ENCODE peak calls at places on chromosomes 12 and 14, in five cellular contexts. One of them, this sample, is unnamed. For H3K9me3, the result is how much of the 10 kb centered on the place peaks cover.

GRCh38 chr14:24013654-24014514 is 25.2 kb downstream of the DHRS4L2 start:
- DNase-seq in uterus: no peak
- DNase-seq in CD4-positive, alpha-beta T cell: peak
- DNase-seq in lung: peak
- DNase-seq in CD8-positive, alpha-beta memory T cell: peak
- DNase-seq in this sample: peak

GRCh38 chr12:91704446-91704845 is 441.2 kb downstream of the BTG1 start:
- DNase-seq in uterus: no peak
- DNase-seq in CD8-positive, alpha-beta memory T cell: no peak
- DNase-seq in CD4-positive, alpha-beta T cell: no peak
- DNase-seq in lung: no peak
- DNase-seq in this sample: peak

GRCh38 chr14:92382677-92383076 is 59.7 kb downstream of the SLC24A4 start:
- DNase-seq in uterus: no peak
- DNase-seq in CD4-positive, alpha-beta T cell: no peak
- DNase-seq in lung: no peak
- DNase-seq in CD8-positive, alpha-beta memory T cell: no peak
- DNase-seq in this sample: peak

GRCh38 chr12:62379026-62379722 is 87.5 kb upstream of the MON2 start:
- DNase-seq in CD8-positive, alpha-beta memory T cell: no peak
- DNase-seq in uterus: no peak
- DNase-seq in lung: no peak
- DNase-seq in CD4-positive, alpha-beta T cell: no peak
- DNase-seq in this sample: peak

GRCh38 chr12:44697489-44697888 is 178.6 kb downstream of the NELL2 start:
- DNase-seq in CD8-positive, alpha-beta memory T cell: no peak
- DNase-seq in CD4-positive, alpha-beta T cell: no peak
- DNase-seq in uterus: no peak
- DNase-seq in lung: no peak
- DNase-seq in this sample: no peak

GRCh38 chr12:851343-851742 is 98.2 kb downstream of the RAD52 start:
- DNase-seq in CD4-positive, alpha-beta T cell: no peak
- DNase-seq in CD8-positive, alpha-beta memory T cell: no peak
- DNase-seq in lung: no peak
- DNase-seq in uterus: no peak
- DNase-seq in this sample: peak

GRCh38 chr12:119682635-119683340 is 14.9 kb downstream of the PRKAB1 start:
- DNase-seq in uterus: no peak
- DNase-seq in lung: no peak
- DNase-seq in CD4-positive, alpha-beta T cell: no peak
- DNase-seq in CD8-positive, alpha-beta memory T cell: no peak
- DNase-seq in this sample: no peak

GRCh38 chr12:13071305-13072280 is 27.4 kb downstream of the FAM234B start:
- DNase-seq in CD8-positive, alpha-beta memory T cell: no peak
- DNase-seq in uterus: no peak
- DNase-seq in CD4-positive, alpha-beta T cell: no peak
- DNase-seq in lung: no peak
- DNase-seq in this sample: no peak

GRCh38 chr14:61406670-61407069 is 85.3 kb downstream of the PRKCH start:
- DNase-seq in CD8-positive, alpha-beta memory T cell: no peak
- DNase-seq in CD4-positive, alpha-beta T cell: no peak
- DNase-seq in uterus: no peak
- DNase-seq in lung: no peak
- DNase-seq in this sample: no peak

GRCh38 chr12:102814691-102815367 is 102.2 kb downstream of the PAH start:
- DNase-seq in CD4-positive, alpha-beta T cell: no peak
- DNase-seq in lung: no peak
- DNase-seq in CD8-positive, alpha-beta memory T cell: no peak
- DNase-seq in uterus: no peak
- DNase-seq in this sample: peak

GRCh38 chr14:91108941-91109611 is 4.8 kb upstream of the DGLUCY start:
- DNase-seq in CD8-positive, alpha-beta memory T cell: no peak
- DNase-seq in CD4-positive, alpha-beta T cell: peak
- DNase-seq in uterus: no peak
- DNase-seq in lung: no peak
- DNase-seq in this sample: no peak

GRCh38 chr12:4825139-4825858 is 84.4 kb upstream of the KCNA1 start:
- DNase-seq in CD4-positive, alpha-beta T cell: no peak
- DNase-seq in uterus: no peak
- DNase-seq in lung: no peak
- DNase-seq in CD8-positive, alpha-beta memory T cell: peak
- DNase-seq in this sample: no peak

GRCh38 chr12:53701518-53702264 is 25.6 kb downstream of the CALCOCO1 start:
- DNase-seq in CD4-positive, alpha-beta T cell: peak
- DNase-seq in uterus: peak
- DNase-seq in CD8-positive, alpha-beta memory T cell: peak
- DNase-seq in lung: peak
- DNase-seq in this sample: peak

GRCh38 chr14:22918519-22918808 is 485 bp downstream of the RBM23 start:
- DNase-seq in CD8-positive, alpha-beta memory T cell: no peak
- DNase-seq in CD4-positive, alpha-beta T cell: no peak
- DNase-seq in uterus: no peak
- DNase-seq in lung: no peak
- DNase-seq in this sample: no peak

GRCh38 chr12:131407221-131408035 is 303.5 kb upstream of the SFSWAP start:
- DNase-seq in CD8-positive, alpha-beta memory T cell: no peak
- DNase-seq in lung: no peak
- DNase-seq in uterus: no peak
- DNase-seq in CD4-positive, alpha-beta T cell: no peak
- DNase-seq in this sample: no peak

GRCh38 chr12:15997910-15998309 is 86.8 kb downstream of the DERA start:
- DNase-seq in CD8-positive, alpha-beta memory T cell: no peak
- DNase-seq in uterus: no peak
- DNase-seq in lung: no peak
- DNase-seq in CD4-positive, alpha-beta T cell: no peak
- DNase-seq in this sample: no peak

GRCh38 chr14:90785474-90785873 is 30.8 kb downstream of the TTC7B start:
- DNase-seq in lung: peak
- DNase-seq in CD8-positive, alpha-beta memory T cell: no peak
- DNase-seq in uterus: peak
- DNase-seq in CD4-positive, alpha-beta T cell: no peak
- DNase-seq in this sample: no peak

GRCh38 chr14:59631237-59631636 is 54.6 kb upstream of the CCDC175 start:
- DNase-seq in CD4-positive, alpha-beta T cell: no peak
- DNase-seq in CD8-positive, alpha-beta memory T cell: no peak
- DNase-seq in lung: no peak
- DNase-seq in uterus: no peak
- DNase-seq in this sample: no peak

GRCh38 chr14:59360923-59361794 is 104.0 kb downstream of the GPR135 start:
- DNase-seq in uterus: peak
- DNase-seq in CD8-positive, alpha-beta memory T cell: no peak
- DNase-seq in lung: peak
- DNase-seq in CD4-positive, alpha-beta T cell: no peak
- DNase-seq in this sample: peak

GRCh38 chr14:29321646-29322045 is 555.1 kb downstream of the FOXG1 start:
- DNase-seq in CD4-positive, alpha-beta T cell: no peak
- DNase-seq in lung: no peak
- DNase-seq in uterus: no peak
- DNase-seq in CD8-positive, alpha-beta memory T cell: no peak
- DNase-seq in this sample: peak

GRCh38 chr14:21923820-21924219 is 250.2 kb upstream of the OR4E1 start:
- DNase-seq in CD4-positive, alpha-beta T cell: no peak
- DNase-seq in uterus: no peak
- DNase-seq in CD8-positive, alpha-beta memory T cell: peak
- DNase-seq in lung: no peak
- DNase-seq in this sample: no peak

GRCh38 chr12:108099778-108100177 is 29.3 kb upstream of the WSCD2 start:
- DNase-seq in lung: no peak
- DNase-seq in CD8-positive, alpha-beta memory T cell: no peak
- DNase-seq in uterus: no peak
- DNase-seq in CD4-positive, alpha-beta T cell: no peak
- DNase-seq in this sample: no peak

GRCh38 chr12:34358198-34358597 is 335.9 kb downstream of the ALG10 start:
- DNase-seq in CD8-positive, alpha-beta memory T cell: no peak
- DNase-seq in CD4-positive, alpha-beta T cell: no peak
- DNase-seq in uterus: no peak
- DNase-seq in lung: no peak
- DNase-seq in this sample: no peak

GRCh38 chr12:34354239-34355200 is 332.2 kb downstream of the ALG10 start:
- DNase-seq in CD8-positive, alpha-beta memory T cell: no peak
- DNase-seq in CD4-positive, alpha-beta T cell: no peak
- DNase-seq in lung: no peak
- DNase-seq in uterus: no peak
- DNase-seq in this sample: no peak

GRCh38 chr12:34357791-34358190 is 335.5 kb downstream of the ALG10 start:
- DNase-seq in CD8-positive, alpha-beta memory T cell: no peak
- DNase-seq in lung: no peak
- DNase-seq in uterus: no peak
- DNase-seq in CD4-positive, alpha-beta T cell: no peak
- DNase-seq in this sample: no peak

GRCh38 chr12:34352098-34352497 is 329.8 kb downstream of the ALG10 start:
- DNase-seq in uterus: no peak
- DNase-seq in lung: no peak
- DNase-seq in CD4-positive, alpha-beta T cell: no peak
- DNase-seq in CD8-positive, alpha-beta memory T cell: no peak
- DNase-seq in this sample: no peak

DNA sequence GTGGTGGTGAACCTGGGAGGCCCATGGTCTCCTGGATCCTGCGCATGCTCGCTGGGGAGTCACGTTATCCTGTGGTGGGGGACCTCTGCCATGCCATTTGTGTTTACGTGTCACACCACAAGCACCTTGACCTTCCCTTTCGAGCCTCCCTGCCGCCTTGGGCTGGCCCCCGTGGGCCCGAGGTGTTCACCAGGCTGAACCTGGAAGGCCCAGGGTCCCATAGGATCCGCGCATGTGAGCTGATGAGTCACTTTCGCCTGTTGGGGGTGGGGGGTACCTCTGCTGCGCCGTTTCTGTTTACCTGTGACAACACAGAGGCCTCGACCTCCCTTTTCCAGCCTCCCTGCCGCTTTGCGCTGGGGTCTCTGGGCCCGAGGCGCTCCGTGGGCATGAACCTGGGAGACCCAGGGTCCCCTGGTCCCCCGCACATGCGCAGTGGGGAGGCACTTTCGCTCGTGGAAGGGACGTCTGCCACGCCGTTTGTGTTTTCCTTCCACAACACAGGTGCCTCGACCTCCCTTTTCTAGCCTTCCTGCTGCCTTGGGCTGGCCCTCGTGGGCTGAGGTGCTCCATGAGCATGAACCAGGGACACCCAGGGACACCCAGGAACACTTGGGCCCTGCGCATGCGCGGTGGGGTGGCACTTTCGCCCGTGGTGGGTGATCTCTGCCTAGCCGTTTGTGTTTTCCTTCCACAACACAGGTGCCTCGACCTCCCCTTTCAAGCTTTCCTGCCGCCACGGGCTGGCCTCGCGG is 334.1 kb downstream of the ALG10 start:
- DNase-seq in CD8-positive, alpha-beta memory T cell: no peak
- DNase-seq in lung: no peak
- DNase-seq in CD4-positive, alpha-beta T cell: no peak
- DNase-seq in uterus: no peak
- DNase-seq in this sample: no peak
- H3K9me3 ChIP-seq in CD8-positive, alpha-beta memory T cell: under half
- H3K9me3 ChIP-seq in lung: half or more
- H3K9me3 ChIP-seq in CD4-positive, alpha-beta T cell: under half
- H3K9me3 ChIP-seq in uterus: under half
- H3K9me3 ChIP-seq in this sample: under half

GRCh38 chr14:85038526-85038925 is 491.4 kb upstream of the FLRT2 start:
- DNase-seq in CD8-positive, alpha-beta memory T cell: no peak
- DNase-seq in uterus: no peak
- DNase-seq in CD4-positive, alpha-beta T cell: no peak
- DNase-seq in lung: no peak
- DNase-seq in this sample: no peak
- H3K9me3 ChIP-seq in CD8-positive, alpha-beta memory T cell: under half
- H3K9me3 ChIP-seq in uterus: under half
- H3K9me3 ChIP-seq in CD4-positive, alpha-beta T cell: under half
- H3K9me3 ChIP-seq in lung: under half
- H3K9me3 ChIP-seq in this sample: under half

DNA sequence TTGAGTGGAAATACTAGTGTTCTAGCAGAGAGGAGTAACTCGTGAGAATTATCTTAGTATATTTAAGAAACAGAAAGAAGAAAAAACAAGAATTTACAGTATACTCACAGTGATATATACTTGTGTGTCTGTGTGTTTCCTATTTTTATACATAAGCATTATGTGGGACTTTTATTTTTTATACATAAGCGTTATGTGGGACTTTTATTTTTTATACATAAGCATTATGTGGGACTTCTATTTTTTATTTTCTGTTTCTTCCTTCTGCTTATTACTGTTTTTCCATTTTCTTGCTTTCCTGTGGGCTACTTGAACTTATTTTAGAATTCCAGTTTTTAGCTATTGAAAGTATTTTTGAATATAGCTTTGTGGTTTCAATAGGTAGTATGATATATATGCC is 6.9 kb upstream of the ZNF140 start:
- DNase-seq in uterus: no peak
- DNase-seq in lung: no peak
- DNase-seq in CD8-positive, alpha-beta memory T cell: no peak
- DNase-seq in CD4-positive, alpha-beta T cell: no peak
- DNase-seq in this sample: no peak
- H3K9me3 ChIP-seq in uterus: half or more
- H3K9me3 ChIP-seq in lung: under half
- H3K9me3 ChIP-seq in CD8-positive, alpha-beta memory T cell: under half
- H3K9me3 ChIP-seq in CD4-positive, alpha-beta T cell: half or more
- H3K9me3 ChIP-seq in this sample: half or more

GRCh38 chr12:34390846-34391700 is 368.8 kb downstream of the ALG10 start:
- DNase-seq in lung: no peak
- DNase-seq in CD8-positive, alpha-beta memory T cell: no peak
- DNase-seq in uterus: no peak
- DNase-seq in CD4-positive, alpha-beta T cell: no peak
- DNase-seq in this sample: no peak

GRCh38 chr12:34390171-34390841 is 368.0 kb downstream of the ALG10 start:
- DNase-seq in uterus: no peak
- DNase-seq in lung: no peak
- DNase-seq in CD4-positive, alpha-beta T cell: no peak
- DNase-seq in CD8-positive, alpha-beta memory T cell: no peak
- DNase-seq in this sample: no peak

GRCh38 chr12:34393086-34393820 is 371.0 kb downstream of the ALG10 start:
- DNase-seq in lung: no peak
- DNase-seq in uterus: peak
- DNase-seq in CD8-positive, alpha-beta memory T cell: no peak
- DNase-seq in CD4-positive, alpha-beta T cell: no peak
- DNase-seq in this sample: no peak

GRCh38 chr12:34392741-34393085 is 370.4 kb downstream of the ALG10 start:
- DNase-seq in CD4-positive, alpha-beta T cell: no peak
- DNase-seq in CD8-positive, alpha-beta memory T cell: no peak
- DNase-seq in uterus: no peak
- DNase-seq in lung: no peak
- DNase-seq in this sample: no peak

DNA sequence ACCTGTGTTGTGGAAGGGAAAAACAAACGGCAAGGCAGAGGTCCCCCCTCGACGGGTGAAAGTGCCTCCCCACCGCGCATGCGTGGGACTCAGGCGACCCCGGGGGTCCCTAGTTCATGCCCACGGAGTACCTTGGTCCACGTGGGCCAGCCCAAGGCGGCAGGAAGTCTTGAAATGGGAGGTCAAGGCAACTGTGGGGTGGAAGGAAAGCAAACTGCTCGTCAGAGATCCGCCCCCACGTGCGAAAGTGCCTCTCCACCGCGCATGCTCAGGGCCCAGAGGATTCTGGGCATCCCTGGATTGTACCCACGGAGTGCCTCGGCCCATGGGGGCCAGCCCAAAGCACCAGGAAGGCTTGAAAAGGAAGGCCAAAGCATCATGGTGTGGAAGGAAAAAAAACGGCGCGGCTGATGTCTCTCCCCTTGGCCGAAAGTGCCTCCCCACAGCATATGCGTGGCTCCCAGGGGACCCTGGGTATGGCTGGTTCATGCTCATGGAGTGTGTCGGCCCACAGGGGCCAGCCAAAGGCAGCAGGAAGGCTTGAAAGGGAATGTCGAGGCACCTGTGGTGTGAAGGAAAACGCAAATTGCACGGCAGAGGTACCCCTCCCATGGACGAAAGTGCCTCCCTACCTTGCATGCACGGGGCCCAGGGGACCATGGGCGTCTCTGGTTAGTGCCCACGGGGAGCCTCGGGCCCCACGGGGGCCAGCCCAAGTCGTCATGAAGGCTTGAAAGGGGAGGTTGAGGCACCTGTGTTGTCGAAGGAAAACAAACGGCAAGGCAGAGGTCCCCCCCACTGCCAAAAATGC is 369.7 kb downstream of the ALG10 start:
- DNase-seq in CD8-positive, alpha-beta memory T cell: no peak
- DNase-seq in uterus: no peak
- DNase-seq in lung: no peak
- DNase-seq in CD4-positive, alpha-beta T cell: no peak
- DNase-seq in this sample: no peak
- H3K9me3 ChIP-seq in CD8-positive, alpha-beta memory T cell: under half
- H3K9me3 ChIP-seq in uterus: under half
- H3K9me3 ChIP-seq in lung: half or more
- H3K9me3 ChIP-seq in CD4-positive, alpha-beta T cell: under half
- H3K9me3 ChIP-seq in this sample: under half

This sample was measured in adipocyte.